ENCODE peak calls at places on chromosomes 3 and 15, in five cellular contexts. D is CD4-positive, CD25-positive, alpha-beta regulatory T cell; V is heart left ventricle; N is cardiac muscle cell; L is HepG2. H is an unnamed sample.

GRCh38 chr15:46077220-46077619 is 442.4 kb downstream of the SQOR start:
- DNase-seq in D (no peak), V (no peak), N (no peak), L (no peak), H (no peak)

GRCh38 chr3:11764931-11765363 is 81.7 kb downstream of the TAMM41 start:
- DNase-seq in D (no peak), V (no peak), N (peak; percentile 44), L (no peak), H (peak; percentile 39)

GRCh38 chr3:72947715-72948507 is 48.7 kb upstream of the PPP4R2 start:
- DNase-seq in D (no peak), V (no peak), N (no peak), L (no peak), H (no peak)

GRCh38 chr3:85626662-85627061 is 667.9 kb downstream of the CADM2 start:
- DNase-seq in D (no peak), V (no peak), N (no peak), L (no peak), H (no peak)

GRCh38 chr3:14685204-14685603 is 10.3 kb downstream of the C3orf20 start:
- DNase-seq in D (no peak), V (no peak), N (no peak), L (no peak), H (no peak)

GRCh38 chr3:124563376-124563775 is 166.9 kb upstream of the UMPS start:
- DNase-seq in D (no peak), V (no peak), N (no peak), L (no peak), H (no peak)

GRCh38 chr15:93088200-93088980 is 621 bp downstream of the RGMA start:
- DNase-seq in D (no peak), V (peak; percentile 41), N (peak; percentile 15), L (no peak), H (no peak)

GRCh38 chr15:89090791-89091666 is 2.8 kb downstream of the ABHD2 start:
- DNase-seq in D (no peak), V (peak; percentile 84), N (peak; percentile 80), L (no peak), H (no peak)

GRCh38 chr3:197829397-197830045 is 38.5 kb downstream of the LRCH3 start:
- DNase-seq in D (no peak), V (no peak), N (no peak), L (no peak), H (no peak)

GRCh38 chr3:64223809-64224570 is 1.3 kb downstream of the PRICKLE2 start:
- DNase-seq in D (no peak), V (no peak), N (peak; percentile 66), L (no peak), H (no peak)

GRCh38 chr15:89680282-89680873 is 1.2 kb upstream of the PLIN1 start:
- DNase-seq in D (no peak), V (peak; percentile 78), N (peak; percentile 97), L (peak; percentile 80), H (no peak)

GRCh38 chr3:89216021-89216739 is 108.8 kb downstream of the EPHA3 start:
- DNase-seq in D (no peak), V (no peak), N (peak; percentile 28), L (no peak), H (no peak)

GRCh38 chr3:79976466-79976865 is 208.7 kb upstream of the ROBO1 start:
- DNase-seq in D (no peak), V (no peak), N (no peak), L (no peak), H (no peak)

GRCh38 chr3:9100132-9100894 is 137.0 kb upstream of the RAD18 start:
- DNase-seq in D (no peak), V (no peak), N (no peak), L (no peak), H (no peak)

GRCh38 chr3:31980530-31981205 is 394 bp downstream of the OSBPL10 start:
- DNase-seq in D (peak; percentile 2), V (peak; percentile 32), N (peak; percentile 62), L (peak; percentile 54), H (no peak)

GRCh38 chr3:173380681-173381080 is 16.9 kb upstream of the NLGN1 start:
- DNase-seq in D (no peak), V (no peak), N (no peak), L (no peak), H (no peak)

GRCh38 chr15:71385026-71385425 is 269.8 kb downstream of the THSD4 start:
- DNase-seq in D (no peak), V (no peak), N (peak; percentile 29), L (no peak), H (no peak)

GRCh38 chr3:163936557-163936956 is 1141.7 kb downstream of the SI start:
- DNase-seq in D (no peak), V (no peak), N (no peak), L (no peak), H (no peak)

GRCh38 chr3:133890972-133891644 is 4.6 kb downstream of the RAB6B start:
- DNase-seq in D (no peak), V (no peak), N (no peak), L (no peak), H (no peak)

GRCh38 chr3:47892284-47892683 is 89.3 kb downstream of the DHX30 start:
- DNase-seq in D (no peak), V (no peak), N (no peak), L (no peak), H (no peak)

GRCh38 chr3:141402476-141403171 is 34.3 kb downstream of the ZBTB38 start:
- DNase-seq in D (peak; percentile 57), V (peak; percentile 88), N (peak; percentile 79), L (peak; percentile 33), H (no peak)

GRCh38 chr3:168885028-168885427 is 778.5 kb downstream of the MECOM start:
- DNase-seq in D (no peak), V (no peak), N (peak; percentile 17), L (no peak), H (peak; percentile 6)

GRCh38 chr3:188946837-188947236 is 224.9 kb upstream of the TPRG1 start:
- DNase-seq in D (no peak), V (no peak), N (peak; percentile 57), L (no peak), H (no peak)
- H3K4me3 ChIP-seq in D (no peak overlapping the region), V (peak overlapping the region; percentile 51), N (no peak overlapping the region), L (no peak overlapping the region), H (no peak overlapping the region)

DNA sequence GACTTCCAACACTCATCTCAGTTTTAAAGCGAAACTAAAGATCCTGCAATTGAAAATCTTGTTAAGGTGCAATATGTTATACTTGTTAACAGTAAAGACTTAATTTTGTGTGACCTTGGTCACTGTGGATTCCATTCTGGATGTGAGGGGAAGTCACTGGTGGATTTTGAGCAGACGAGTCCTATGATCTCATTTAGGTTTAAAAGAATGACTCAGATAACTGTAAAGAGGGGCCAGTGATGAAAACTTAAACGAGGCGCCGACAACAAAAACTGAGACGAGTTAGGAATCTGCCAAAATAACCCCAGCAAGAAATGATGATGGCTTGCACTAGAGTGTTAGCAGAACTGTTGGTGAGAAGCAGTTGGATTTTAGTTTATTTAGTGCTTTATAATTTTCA is 56.5 kb downstream of the LRRC28 start:
- DNase-seq in D (no peak), V (no peak), N (peak; percentile 19), L (no peak), H (no peak)
- H3K27ac ChIP-seq in D (no peak overlapping the region), V (peak overlapping the region; percentile 56), N (peak overlapping the region; percentile 87), L (no peak overlapping the region), H (no peak overlapping the region)

GRCh38 chr3:170359178-170359704 is 1.7 kb downstream of the SKIL start:
- DNase-seq in D (no peak), V (no peak), N (no peak), L (no peak), H (no peak)
- H3K4me3 ChIP-seq in D (no peak overlapping the region), V (peak overlapping the region; percentile 92), N (peak overlapping the region; percentile 96), L (no peak overlapping the region), H (peak overlapping the region; percentile 81)

GRCh38 chr3:181713300-181713647 is 1.5 kb downstream of the SOX2 start:
- DNase-seq in D (no peak), V (no peak), N (no peak), L (no peak), H (no peak)
- H3K27ac ChIP-seq in D (no peak overlapping the region), V (no peak overlapping the region), N (no peak overlapping the region), L (no peak overlapping the region), H (no peak overlapping the region)

GRCh38 chr15:68379759-68380290 is 52.1 kb downstream of the ITGA11 start:
- DNase-seq in D (no peak), V (no peak), N (peak; percentile 38), L (no peak), H (peak; percentile 61)
- H3K4me3 ChIP-seq in D (no peak overlapping the region), V (no peak overlapping the region), N (no peak overlapping the region), L (no peak overlapping the region), H (no peak overlapping the region)

GRCh38 chr15:75171408-75171807 is 30.3 kb upstream of the C15orf39 start:
- DNase-seq in D (no peak), V (no peak), N (peak; percentile 69), L (peak; percentile 56), H (peak; percentile 38)
- H3K27ac ChIP-seq in D (no peak overlapping the region), V (no peak overlapping the region), N (no peak overlapping the region), L (no peak overlapping the region), H (peak overlapping the region; percentile 61)

GRCh38 chr15:60651734-60652141 is 172.8 kb upstream of the ICE2 start:
- DNase-seq in D (no peak), V (no peak), N (no peak), L (no peak), H (no peak)
- H3K4me3 ChIP-seq in D (no peak overlapping the region), V (no peak overlapping the region), N (no peak overlapping the region), L (no peak overlapping the region), H (no peak overlapping the region)

H was measured in AG04450.